ENCODE peak calls at places on chromosomes 1 and 21, in ten cellular contexts. N is HTR-8/SVneo; W is GM03348; M is left ventricle myocardium inferior; X is activated T-cell treated with anti-CD3 and anti-CD28 coated beads for 1 hour; E is GM13977; O is skeletal muscle cell; R is aorta; S is stimulated activated CD8-positive, alpha-beta memory T cell treated with anti-CD3 and anti-CD28 coated beads, Interleukin-7, amount 100 ng/mL, for 1 hour; K is AG08395. P is an unnamed sample.

GRCh38 chr1:152252157-152252556 is 28.2 kb upstream of the HRNR start:
- DNase-seq in N (no peak), W (peak; percentile 54), M (no peak), X (no peak), E (no peak), O (no peak), R (no peak), S (no peak), K (no peak), P (no peak)

GRCh38 chr1:224874775-224875174 is 54.7 kb upstream of the DNAH14 start:
- DNase-seq in N (no peak), W (no peak), M (no peak), X (no peak), E (no peak), O (no peak), R (no peak), S (no peak), K (no peak), P (no peak)

GRCh38 chr1:232149302-232150201 is 480.4 kb downstream of the SIPA1L2 start:
- DNase-seq in N (no peak), W (peak; percentile 19), M (no peak), X (no peak), E (no peak), O (no peak), R (no peak), S (no peak), K (peak; percentile 34), P (peak; percentile 67)

GRCh38 chr1:183318433-183318832 is 99.7 kb downstream of the NMNAT2 start:
- DNase-seq in N (peak; percentile 82), W (peak; percentile 94), M (peak; percentile 78), X (no peak), E (peak; percentile 69), O (peak; percentile 75), R (peak; percentile 89), S (no peak), K (peak; percentile 90), P (peak; percentile 85)

GRCh38 chr1:28058168-28058567 is 30.2 kb downstream of the EYA3 start:
- DNase-seq in N (no peak), W (no peak), M (no peak), X (no peak), E (no peak), O (no peak), R (no peak), S (no peak), K (no peak), P (no peak)

GRCh38 chr21:16455526-16455925 is 725.7 kb downstream of the USP25 start:
- DNase-seq in N (no peak), W (no peak), M (no peak), X (no peak), E (no peak), O (no peak), R (no peak), S (no peak), K (no peak), P (no peak)

GRCh38 chr1:44485229-44485932 is 80.3 kb downstream of the RNF220 start:
- DNase-seq in N (peak; percentile 59), W (peak; percentile 70), M (no peak), X (no peak), E (no peak), O (peak; percentile 91), R (no peak), S (no peak), K (peak; percentile 59), P (peak; percentile 87)

GRCh38 chr1:193767891-193768290 is 581.5 kb upstream of the B3GALT2 start:
- DNase-seq in N (no peak), W (no peak), M (no peak), X (no peak), E (no peak), O (no peak), R (no peak), S (no peak), K (no peak), P (no peak)

GRCh38 chr1:91611498-91611917 is 110.9 kb downstream of the CDC7 start:
- DNase-seq in N (no peak), W (peak; percentile 35), M (no peak), X (no peak), E (no peak), O (no peak), R (no peak), S (no peak), K (no peak), P (no peak)

GRCh38 chr21:46189213-46189958 is 5.1 kb upstream of the SPATC1L start:
- DNase-seq in N (no peak), W (peak; percentile 68), M (no peak), X (no peak), E (no peak), O (no peak), R (peak; percentile 51), S (no peak), K (peak; percentile 55), P (no peak)

GRCh38 chr1:84435159-84435558 is 36.9 kb downstream of the DNASE2B start:
- DNase-seq in N (no peak), W (no peak), M (no peak), X (no peak), E (no peak), O (no peak), R (no peak), S (no peak), K (no peak), P (no peak)

GRCh38 chr1:190328361-190328760 is 149.3 kb downstream of the BRINP3 start:
- DNase-seq in N (no peak), W (no peak), M (no peak), X (no peak), E (no peak), O (no peak), R (no peak), S (no peak), K (no peak), P (no peak)

GRCh38 chr1:243849089-243850012 is 692 bp downstream of the AKT3 start:
- DNase-seq in N (peak; percentile 32), W (peak; percentile 74), M (peak; percentile 55), X (peak; percentile 55), E (peak; percentile 56), O (peak; percentile 26), R (peak; percentile 84), S (peak; percentile 33), K (peak; percentile 58), P (peak; percentile 75)

GRCh38 chr21:15071012-15071411 is 6.2 kb upstream of the NRIP1 start:
- DNase-seq in N (no peak), W (no peak), M (no peak), X (no peak), E (no peak), O (no peak), R (no peak), S (no peak), K (no peak), P (no peak)

GRCh38 chr1:220803401-220804201 is 16.9 kb downstream of the MTARC1 start:
- DNase-seq in N (no peak), W (peak; percentile 57), M (no peak), X (no peak), E (peak; percentile 41), O (no peak), R (no peak), S (no peak), K (peak; percentile 51), P (no peak)

GRCh38 chr1:93774707-93775106 is 93.1 kb upstream of the BCAR3 start:
- DNase-seq in N (no peak), W (no peak), M (no peak), X (no peak), E (no peak), O (no peak), R (no peak), S (no peak), K (peak; percentile 29), P (no peak)

GRCh38 chr1:227886503-227886961 is 61.2 kb downstream of the WNT9A start:
- DNase-seq in N (no peak), W (peak; percentile 10), M (no peak), X (no peak), E (no peak), O (no peak), R (peak; percentile 66), S (no peak), K (no peak), P (no peak)

GRCh38 chr1:196409586-196409985 is 198.7 kb downstream of the KCNT2 start:
- DNase-seq in N (no peak), W (no peak), M (no peak), X (no peak), E (no peak), O (no peak), R (no peak), S (no peak), K (no peak), P (peak; percentile 33)

GRCh38 chr21:45282283-45283018 is 5.2 kb downstream of the POFUT2 start:
- DNase-seq in N (no peak), W (no peak), M (no peak), X (no peak), E (no peak), O (no peak), R (no peak), S (no peak), K (no peak), P (no peak)

GRCh38 chr1:157893681-157894080 is 52.1 kb upstream of the CD5L start:
- DNase-seq in N (no peak), W (no peak), M (no peak), X (no peak), E (no peak), O (no peak), R (no peak), S (no peak), K (no peak), P (no peak)

GRCh38 chr1:79226963-79227362 is 220.4 kb upstream of the ADGRL4 start:
- DNase-seq in N (no peak), W (no peak), M (no peak), X (no peak), E (no peak), O (no peak), R (no peak), S (no peak), K (no peak), P (no peak)

GRCh38 chr1:232302376-232303049 is 327.4 kb downstream of the SIPA1L2 start:
- DNase-seq in N (no peak), W (no peak), M (no peak), X (no peak), E (no peak), O (no peak), R (no peak), S (no peak), K (no peak), P (no peak)

GRCh38 chr1:228325267-228325666 is 81.4 kb downstream of the TRIM11 start:
- DNase-seq in N (no peak), W (no peak), M (no peak), X (no peak), E (no peak), O (no peak), R (no peak), S (no peak), K (no peak), P (no peak)

GRCh38 chr21:40671721-40672120 is 175.2 kb downstream of the DSCAM start:
- DNase-seq in N (no peak), W (no peak), M (no peak), X (no peak), E (no peak), O (no peak), R (no peak), S (no peak), K (peak; percentile 5), P (no peak)

GRCh38 chr1:222066539-222066938 is 324.6 kb upstream of the DUSP10 start:
- DNase-seq in N (no peak), W (no peak), M (no peak), X (no peak), E (no peak), O (no peak), R (no peak), S (no peak), K (no peak), P (no peak)

GRCh38 chr1:167197692-167198091 is 23.0 kb upstream of the POU2F1 start:
- DNase-seq in N (no peak), W (no peak), M (no peak), X (no peak), E (no peak), O (no peak), R (no peak), S (no peak), K (no peak), P (no peak)